ENCODE peak calls at places on chromosome 15, in ten cellular contexts. W, I, Q, Z, A, K, L, N, C and H are unnamed samples.

GRCh38 chr15:65476942-65477341 is 40.5 kb downstream of the DPP8 start:
- DNase-seq in W (no peak), I (peak), Q (no peak), Z (no peak), A (no peak), K (no peak), L (no peak), N (no peak), C (no peak), H (no peak)

GRCh38 chr15:62416535-62416934 is 251.4 kb upstream of the C2CD4B start:
- DNase-seq in W (no peak), I (no peak), Q (no peak), Z (no peak), A (no peak), K (no peak), L (no peak), N (no peak), C (no peak), H (no peak)

GRCh38 chr15:55916666-55917409 is 76.6 kb downstream of the NEDD4 start:
- DNase-seq in W (no peak), I (peak), Q (no peak), Z (no peak), A (no peak), K (no peak), L (no peak), N (no peak), C (no peak), H (no peak)

GRCh38 chr15:88804257-88804656 is 1.0 kb downstream of the ACAN start:
- DNase-seq in W (no peak), I (peak), Q (no peak), Z (no peak), A (no peak), K (peak), L (no peak), N (no peak), C (no peak), H (no peak)

GRCh38 chr15:64246364-64247189 is 83.8 kb upstream of the PPIB start:
- DNase-seq in W (no peak), I (peak), Q (peak), Z (no peak), A (peak), K (no peak), L (no peak), N (no peak), C (peak), H (no peak)

GRCh38 chr15:73631915-73632669 is 1.1 kb downstream of the NPTN start:
- DNase-seq in W (no peak), I (peak), Q (no peak), Z (no peak), A (no peak), K (peak), L (no peak), N (no peak), C (no peak), H (no peak)

GRCh38 chr15:76401285-76401684 is 64.7 kb downstream of the ISL2 start:
- DNase-seq in W (no peak), I (peak), Q (no peak), Z (no peak), A (no peak), K (peak), L (no peak), N (no peak), C (no peak), H (no peak)

GRCh38 chr15:85771781-85772445 is 22.8 kb downstream of the KLHL25 start:
- DNase-seq in W (no peak), I (no peak), Q (no peak), Z (no peak), A (no peak), K (no peak), L (no peak), N (no peak), C (no peak), H (no peak)

GRCh38 chr15:31405200-31405929 is 78.7 kb downstream of the KLF13 start:
- DNase-seq in W (no peak), I (peak), Q (no peak), Z (no peak), A (no peak), K (no peak), L (no peak), N (no peak), C (no peak), H (no peak)